ENCODE peak calls at places on chromosomes 13 and 19, in ten cellular contexts. R is left ventricle myocardium inferior, Q is H9, D is glutamatergic neuron, P is HFFc6, M is fibroblast of lung, G is GM13977, A is endothelial cell, V is PC-9, B is WTC11. C is an unnamed sample.
A peak's percentile ranks its signal among the peaks of the same experiment; 100 is the strongest.

GRCh38 chr13:56015919-56016318 is 1124.8 kb upstream of the PRR20A start:
- DNase-seq in G (no peak), Q (no peak), M (no peak), B (no peak), D (no peak), R (no peak), A (no peak), P (no peak), V (no peak), C (no peak)

GRCh38 chr13:112651750-112652511 is 37.9 kb upstream of the ATP11A start:
- DNase-seq in P (no peak), M (no peak), V (no peak), R (no peak), G (no peak), B (no peak), Q (no peak), D (peak; percentile 40), A (no peak), C (no peak)

GRCh38 chr13:98353750-98354149 is 176.7 kb upstream of the RNF113B start:
- DNase-seq in V (peak; percentile 42), R (no peak), B (no peak), P (no peak), A (no peak), Q (no peak), M (peak; percentile 48), D (no peak), G (no peak), C (no peak)

GRCh38 chr13:111337206-111337605 is 16.8 kb downstream of the TEX29 start:
- DNase-seq in V (no peak), P (peak; percentile 78), R (no peak), D (no peak), A (no peak), Q (peak; percentile 5), B (no peak), G (no peak), M (peak; percentile 87), C (no peak)

GRCh38 chr13:111095911-111096501 is 19.1 kb upstream of the ARHGEF7 start:
- DNase-seq in Q (no peak), G (no peak), R (no peak), B (no peak), D (no peak), M (no peak), P (no peak), V (no peak), A (no peak), C (no peak)

GRCh38 chr13:66657165-66657895 is 572.8 kb downstream of the PCDH9 start:
- DNase-seq in V (peak; percentile 89), D (no peak), G (no peak), P (peak; percentile 100), B (no peak), A (no peak), R (peak; percentile 66), Q (no peak), M (peak; percentile 99), C (no peak)

GRCh38 chr13:95546919-95547318 is 5.6 kb upstream of the CLDN10 start:
- DNase-seq in V (no peak), D (no peak), R (no peak), A (no peak), P (no peak), Q (peak; percentile 33), B (no peak), G (no peak), M (no peak), C (no peak)

GRCh38 chr19:33795370-33796163 is 1.1 kb upstream of the KCTD15 start:
- DNase-seq in R (peak; percentile 88), G (peak; percentile 86), B (peak; percentile 88), A (peak; percentile 95), D (peak; percentile 93), P (peak; percentile 71), V (peak; percentile 61), Q (peak; percentile 88), M (peak; percentile 85), C (peak; percentile 82)

GRCh38 chr19:56356944-56357343 is 36.4 kb downstream of the ZNF582 start:
- DNase-seq in A (no peak), B (no peak), Q (no peak), V (no peak), M (no peak), D (no peak), G (no peak), P (no peak), R (no peak), C (no peak)

GRCh38 chr13:31952641-31953380 is 78.8 kb upstream of the FRY start:
- DNase-seq in P (no peak), G (no peak), D (no peak), A (no peak), V (no peak), R (no peak), M (no peak), B (no peak), Q (no peak), C (no peak)

GRCh38 chr13:109704771-109705628 is 81.4 kb downstream of the IRS2 start:
- DNase-seq in D (no peak), M (no peak), R (peak; percentile 47), B (no peak), P (no peak), G (no peak), Q (no peak), A (no peak), V (peak; percentile 96), C (no peak)

GRCh38 chr13:19665427-19665859 is 32.0 kb downstream of the MPHOSPH8 start:
- DNase-seq in M (no peak), R (no peak), D (no peak), G (no peak), A (no peak), B (no peak), V (no peak), P (no peak), Q (no peak), C (no peak)

GRCh38 chr19:17626456-17626855 is 61.7 kb downstream of the UNC13A start:
- DNase-seq in P (no peak), D (no peak), G (no peak), B (no peak), M (no peak), R (no peak), V (no peak), A (no peak), Q (no peak), C (no peak)

GRCh38 chr19:45247136-45247535 is 1.9 kb upstream of the EXOC3L2 start:
- DNase-seq in A (no peak), G (no peak), M (no peak), R (no peak), V (no peak), D (no peak), B (no peak), P (no peak), Q (no peak), C (no peak)

GRCh38 chr13:77207943-77208342 is 119.0 kb downstream of the MYCBP2 start:
- DNase-seq in D (no peak), M (peak; percentile 92), G (no peak), P (peak; percentile 68), B (no peak), R (no peak), A (no peak), Q (no peak), V (no peak), C (no peak)

GRCh38 chr19:20359933-20360720 is 193.1 kb downstream of the ZNF486 start:
- DNase-seq in B (peak; percentile 80), M (no peak), D (peak; percentile 78), A (peak; percentile 64), V (no peak), G (no peak), P (no peak), Q (peak; percentile 64), R (no peak), C (no peak)
- TF ChIP-seq CTCF in B (peak; percentile 78), M (no peak), D (peak; percentile 81), A (peak; percentile 69), V (peak; percentile 21), G (no peak), P (no peak), Q (peak; percentile 87), R (peak; percentile 37), C (no peak)

DNA sequence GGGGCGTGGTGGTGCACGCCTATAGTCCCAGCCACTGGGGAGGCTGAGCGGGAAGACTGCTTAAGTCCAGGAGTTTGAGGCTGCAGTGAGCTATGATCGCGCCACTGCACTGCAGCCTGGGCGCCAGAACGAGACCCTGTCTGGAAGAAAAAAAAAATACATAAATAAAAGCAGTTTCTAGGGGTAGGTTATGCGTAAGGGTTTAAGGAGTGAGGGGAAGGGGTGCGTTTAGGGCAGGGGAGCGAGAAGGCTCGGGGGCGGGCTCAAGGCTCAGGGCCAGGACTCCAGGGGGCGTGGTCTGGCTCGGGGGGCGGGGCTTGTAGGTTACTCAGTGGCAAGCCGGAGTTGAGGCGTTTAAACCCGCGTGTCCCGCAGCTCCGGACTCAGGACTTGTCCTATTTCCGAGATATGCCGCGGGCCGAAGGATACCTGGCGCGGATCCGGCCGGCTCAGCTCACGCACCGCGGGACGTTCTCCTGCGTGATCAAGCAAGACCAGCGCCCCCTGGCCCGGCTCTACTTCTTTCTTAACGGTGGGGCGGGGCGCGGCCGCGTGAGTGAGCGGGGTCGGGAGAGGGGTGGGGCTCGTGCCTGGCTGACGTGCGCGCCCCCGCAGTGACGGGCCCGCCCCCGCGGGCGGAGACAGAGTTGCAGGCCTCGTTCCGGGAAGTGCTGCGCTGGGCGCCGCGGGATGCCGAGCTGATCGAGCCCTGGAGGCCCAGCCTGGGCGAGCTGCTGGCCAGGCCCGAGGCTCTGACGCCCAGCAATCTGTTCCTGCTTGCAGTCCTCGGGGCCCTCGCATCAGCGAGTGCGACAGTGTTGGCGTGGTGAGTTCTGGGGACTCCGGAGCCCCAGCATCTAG is 10.8 kb downstream of the SPACA6 start:
- DNase-seq in Q (peak; percentile 96), V (peak; percentile 83), M (peak; percentile 92), P (peak; percentile 82), G (peak; percentile 98), A (peak; percentile 98), B (peak; percentile 97), R (peak; percentile 98), D (peak; percentile 97), C (peak; percentile 99)
- TF ChIP-seq CTCF in Q (peak; percentile 69), V (peak; percentile 62), M (peak; percentile 39), P (peak; percentile 74), G (peak; percentile 46), A (no peak), B (no peak), R (peak; percentile 62), D (no peak), C (peak; percentile 27)

DNA sequence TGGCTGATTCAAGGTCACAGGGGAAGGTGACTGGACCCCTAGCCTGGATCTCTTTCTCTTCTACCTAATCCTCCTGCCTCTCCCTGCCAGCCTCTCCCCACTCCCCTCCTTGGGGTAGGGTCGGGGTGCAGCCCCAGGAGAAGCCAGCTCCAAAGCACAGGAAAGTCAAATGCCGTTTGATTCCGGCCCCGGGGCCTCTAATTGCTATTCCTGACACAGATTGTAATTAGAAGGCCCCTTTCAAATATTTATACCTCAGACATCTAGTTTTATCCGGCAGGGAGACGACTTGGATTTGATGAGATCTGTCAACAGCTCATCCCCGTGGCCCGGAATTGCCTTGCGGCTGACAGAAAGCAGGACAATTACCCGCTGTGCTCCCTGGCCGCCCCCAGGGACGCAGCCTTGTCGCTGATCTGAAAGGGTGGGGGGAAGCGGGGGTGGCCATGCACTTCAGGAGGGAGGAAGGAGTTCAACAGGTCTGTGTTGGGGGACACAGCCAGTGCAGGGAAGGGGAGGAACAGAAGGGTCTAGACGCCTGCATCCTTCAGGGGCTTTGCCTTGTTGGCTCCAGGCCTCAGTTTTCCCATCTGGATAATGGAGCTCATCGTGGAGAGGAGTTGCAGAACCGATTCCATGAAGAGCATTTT is 1.9 kb upstream of the SHD start:
- DNase-seq in Q (no peak), M (no peak), B (no peak), A (no peak), R (no peak), D (peak; percentile 43), G (no peak), V (no peak), P (no peak), C (no peak)
- TF ChIP-seq CTCF in Q (no peak), M (no peak), B (no peak), A (no peak), R (no peak), D (no peak), G (no peak), V (no peak), P (no peak), C (no peak)

GRCh38 chr19:16518483-16519229 is 22.5 kb downstream of the C19orf44 start:
- DNase-seq in D (no peak), V (no peak), B (no peak), A (no peak), P (no peak), R (no peak), M (no peak), Q (no peak), G (no peak), C (no peak)
- TF ChIP-seq CTCF in D (no peak), V (no peak), B (no peak), A (peak; percentile 15), P (peak; percentile 48), R (no peak), M (peak; percentile 6), Q (peak; percentile 43), G (no peak), C (no peak)